ENCODE peak calls at places on chromosomes 1 and 21, in seven cellular contexts. W is ovary, P is uterus, F is prostate gland, Z is tibial nerve, I is K562, J is body of pancreas. S is an unnamed sample. For H3K4me1, the result is how much of the 10 kb centered on the place peaks cover.

GRCh38 chr1:26412180-26412840 is 1.7 kb downstream of the LIN28A start:
- DNase-seq in W (no peak), P (no peak), F (no peak), Z (no peak), I (peak), J (no peak), S (no peak)

GRCh38 chr1:16055613-16056520 is 12.3 kb downstream of the CLCNKB start:
- DNase-seq in W (peak), P (peak), F (peak), Z (peak), I (peak), J (peak), S (peak)

GRCh38 chr1:168636642-168637111 is 60.3 kb downstream of the XCL1 start:
- DNase-seq in W (no peak), P (no peak), F (no peak), Z (no peak), I (peak), J (peak), S (no peak)

GRCh38 chr21:23968722-23969647 is 1638.3 kb downstream of the MRPL39 start:
- DNase-seq in W (no peak), P (no peak), F (no peak), Z (no peak), I (peak), J (peak), S (no peak)

GRCh38 chr1:197986817-197987216 is 69.6 kb downstream of the LHX9 start:
- DNase-seq in W (no peak), P (no peak), F (no peak), Z (no peak), I (no peak), J (no peak), S (no peak)

GRCh38 chr1:245316791-245317190 is 162.0 kb downstream of the KIF26B start:
- DNase-seq in W (no peak), P (no peak), F (no peak), Z (no peak), I (no peak), J (no peak), S (no peak)

GRCh38 chr1:6911974-6912373 is 126.7 kb downstream of the CAMTA1 start:
- DNase-seq in W (peak), P (no peak), F (no peak), Z (no peak), I (no peak), J (no peak), S (no peak)

GRCh38 chr1:194175251-194175650 is 988.8 kb upstream of the B3GALT2 start:
- DNase-seq in W (no peak), P (no peak), F (no peak), Z (no peak), I (no peak), J (no peak), S (no peak)

GRCh38 chr21:44947111-44947929 is 7.5 kb downstream of the SLX9 start:
- DNase-seq in W (no peak), P (no peak), F (no peak), Z (no peak), I (no peak), J (no peak), S (no peak)

GRCh38 chr1:160855181-160855981 is 7.3 kb downstream of the CD244 start:
- DNase-seq in W (no peak), P (no peak), F (no peak), Z (no peak), I (no peak), J (no peak), S (no peak)

GRCh38 chr21:26169611-26170470 is 729 bp downstream of the APP start:
- DNase-seq in W (peak), P (peak), F (peak), Z (peak), I (no peak), J (peak), S (no peak)
- TF ChIP-seq POLR2A in W (peak), P (peak), F (peak), Z (no peak), I (no peak), J (peak), S (no peak)

GRCh38 chr1:18945401-18945849 is 11.1 kb downstream of the IFFO2 start:
- DNase-seq in W (no peak), P (peak), F (peak), Z (no peak), I (peak), J (no peak), S (no peak)
- H3K4me1 ChIP-seq in W (under half), P (under half), F (half or more), Z (under half), I (under half), J (half or more), S (half or more)

DNA sequence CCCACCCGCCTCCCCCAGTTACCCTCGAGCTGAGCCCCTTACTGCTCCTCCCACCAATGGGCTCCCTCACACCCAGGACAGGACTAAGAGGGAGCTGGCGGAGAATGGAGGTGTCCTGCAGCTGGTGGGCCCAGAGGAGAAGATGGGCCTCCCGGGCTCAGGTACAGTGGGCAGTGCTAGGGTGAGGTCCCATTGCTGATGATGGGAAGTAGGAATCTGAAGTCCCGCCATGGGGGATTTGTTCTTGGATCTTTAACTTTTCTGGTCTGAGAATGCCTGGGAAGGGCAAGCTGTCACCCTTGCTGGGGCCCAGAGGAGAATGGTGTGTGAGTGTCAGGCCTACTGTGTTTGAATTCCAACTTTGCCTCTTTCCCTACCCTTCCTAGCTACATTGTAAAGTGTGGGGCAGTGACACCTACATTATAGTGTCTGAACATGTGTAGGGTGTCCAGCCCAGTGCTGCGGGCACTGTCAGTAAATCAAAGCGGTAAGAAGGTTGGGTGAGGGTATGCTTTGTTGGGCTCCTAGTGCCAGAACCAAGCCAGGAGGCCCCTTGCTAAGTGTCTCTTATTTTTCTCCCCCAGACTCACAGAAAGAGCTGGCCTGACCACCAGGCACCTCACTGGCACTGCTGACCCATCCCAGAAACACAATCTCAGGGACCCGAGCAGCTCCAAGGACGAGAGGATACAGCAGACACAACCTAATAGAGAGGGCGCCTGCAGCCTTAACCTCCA is 44.7 kb downstream of the YARS1 start:
- DNase-seq in W (peak), P (no peak), F (no peak), Z (no peak), I (no peak), J (no peak), S (no peak)
- H3K4me3 ChIP-seq in W (no peak), P (no peak), F (no peak), Z (no peak), I (no peak), J (no peak), S (no peak)

DNA sequence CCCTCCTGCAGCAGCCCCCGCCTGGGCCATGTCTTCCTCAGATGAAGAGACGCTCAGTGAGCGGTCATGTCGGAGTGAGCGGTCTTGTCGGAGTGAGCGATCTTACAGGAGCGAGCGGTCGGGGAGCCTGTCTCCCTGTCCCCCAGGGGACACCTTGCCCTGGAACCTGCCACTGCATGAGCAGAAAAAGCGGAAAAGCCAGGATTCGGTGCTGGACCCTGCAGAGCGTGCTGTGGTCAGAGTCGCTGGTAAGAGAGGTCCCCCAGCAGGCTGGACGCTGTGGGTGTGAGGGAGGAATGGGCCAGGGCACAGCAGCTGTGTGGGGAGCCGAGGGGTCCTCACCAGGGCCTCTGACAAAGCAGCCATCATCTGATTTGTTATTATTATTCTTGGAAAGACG is 58.0 kb downstream of the NDUFS5 start:
- DNase-seq in W (no peak), P (no peak), F (no peak), Z (no peak), I (no peak), J (no peak), S (no peak)
- TF ChIP-seq POLR2A in W (no peak), P (no peak), F (no peak), Z (no peak), I (no peak), J (no peak), S (no peak)

GRCh38 chr1:62687421-62687902 is 724 bp downstream of the DOCK7 start:
- DNase-seq in W (peak), P (peak), F (peak), Z (no peak), I (peak), J (peak), S (no peak)

GRCh38 chr1:62686822-62687221 is 1.4 kb downstream of the DOCK7 start:
- DNase-seq in W (no peak), P (no peak), F (no peak), Z (no peak), I (no peak), J (no peak), S (no peak)

GRCh38 chr1:62687903-62688686 is at the start of gene DOCK7:
- DNase-seq in W (peak), P (peak), F (peak), Z (peak), I (peak), J (peak), S (no peak)

GRCh38 chr1:62689524-62689923 is 1.3 kb upstream of the DOCK7 start:
- DNase-seq in W (no peak), P (no peak), F (no peak), Z (no peak), I (peak), J (no peak), S (no peak)

DNA sequence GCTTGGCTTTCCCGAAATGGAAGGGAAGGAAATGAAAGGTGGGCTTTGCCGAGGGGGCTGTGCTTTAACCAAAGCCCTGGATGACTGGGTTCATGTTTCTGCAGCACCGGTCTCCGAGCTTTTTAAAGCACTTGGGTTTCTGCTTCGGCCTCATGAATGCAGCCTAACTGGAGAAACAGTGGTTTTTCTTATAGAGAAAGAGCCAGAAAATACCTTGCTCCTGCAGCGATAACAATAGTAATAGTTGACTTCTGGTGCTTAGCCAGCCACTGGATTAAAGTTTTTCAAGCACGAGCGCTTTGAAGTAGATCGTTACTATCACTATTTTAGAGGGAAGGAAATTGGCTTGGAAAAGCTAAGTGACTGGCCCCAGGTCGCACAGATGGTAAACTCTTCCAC is 500 bp upstream of the DOCK7 start:
- DNase-seq in W (no peak), P (no peak), F (peak), Z (no peak), I (no peak), J (no peak), S (no peak)
- H3K4me1 ChIP-seq in W (under half), P (under half), F (under half), Z (under half), I (under half), J (under half), S (under half)

GRCh38 chr1:181144238-181144637 is 55.7 kb downstream of the IER5 start:
- DNase-seq in W (no peak), P (no peak), F (no peak), Z (no peak), I (no peak), J (no peak), S (no peak)

GRCh38 chr1:181141431-181141910 is 53.0 kb downstream of the IER5 start:
- DNase-seq in W (no peak), P (peak), F (no peak), Z (no peak), I (peak), J (peak), S (no peak)

GRCh38 chr1:181140891-181141290 is 52.4 kb downstream of the IER5 start:
- DNase-seq in W (no peak), P (no peak), F (no peak), Z (no peak), I (no peak), J (no peak), S (no peak)

GRCh38 chr1:181143081-181143859 is 54.8 kb downstream of the IER5 start:
- DNase-seq in W (no peak), P (peak), F (no peak), Z (no peak), I (no peak), J (no peak), S (no peak)

GRCh38 chr1:181142096-181143043 is 53.9 kb downstream of the IER5 start:
- DNase-seq in W (peak), P (peak), F (peak), Z (peak), I (peak), J (peak), S (no peak)
- H3K4me3 ChIP-seq in W (peak), P (peak), F (peak), Z (no peak), I (no peak), J (no peak), S (peak)

DNA sequence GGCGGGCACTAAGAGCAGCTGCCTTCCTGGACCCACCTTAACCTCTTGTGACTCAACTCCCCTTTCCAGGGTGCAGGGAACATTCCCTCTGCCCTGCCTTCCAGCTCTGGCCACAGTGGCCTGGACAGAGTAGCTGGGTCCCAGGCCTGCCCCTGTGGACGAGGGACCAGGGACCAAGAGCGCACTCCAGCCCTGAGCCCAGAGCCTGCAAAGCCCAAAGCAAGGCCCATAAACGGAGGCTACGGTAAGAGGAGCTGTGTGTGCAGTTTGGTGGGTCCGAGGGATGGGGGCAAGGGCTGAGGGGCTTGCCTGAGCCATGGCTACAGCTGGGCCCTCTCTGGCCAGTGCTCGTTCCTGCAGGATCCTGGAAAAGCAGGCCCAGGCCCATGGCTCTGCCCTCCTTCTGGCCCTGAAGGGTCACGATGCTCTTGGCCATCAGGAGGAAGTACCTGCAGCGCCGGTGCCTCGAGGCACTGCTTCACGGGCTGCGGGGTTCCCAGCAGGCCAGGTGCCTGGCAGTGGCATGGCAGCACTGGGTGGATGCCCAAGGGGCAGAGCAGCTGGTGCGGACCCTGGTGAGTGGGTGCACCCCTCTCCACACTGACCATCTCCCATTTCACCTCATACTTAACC is 17.8 kb downstream of the MTHFR start:
- DNase-seq in W (no peak), P (no peak), F (no peak), Z (no peak), I (no peak), J (no peak), S (no peak)
- TF ChIP-seq POLR2A in W (no peak), P (no peak), F (no peak), Z (peak), I (peak), J (no peak), S (no peak)